ENCODE peak calls at places on chromosome 16, in ten cellular contexts. W is fibroblast of mammary gland; Z is BE2C; S is iPS DF 6.9; M is activated gamma-delta T cell treated with Interleukin-2 at 50 U/mL for 16 hours; T is activated CD8-positive, alpha-beta T cell treated with anti-CD3 and anti-CD28 coated beads for 36 hours; H is adrenal gland; I is stimulated activated effector memory CD8-positive, alpha-beta T cell treated with anti-CD3 and anti-CD28 coated beads, Interleukin-12 subunit alpha, Interleukin-12 subunit beta, amount 100 ng/mL, for 72 hours; G is mucosa of descending colon; K is activated effector memory CD4-positive, alpha-beta T cell treated with Interleukin-2 at 50 U/mL for 16 hours. R is an unnamed sample.

GRCh38 chr16:82523786-82524185 is 103.0 kb upstream of the CDH13 start:
- DNase-seq in G (no peak), I (no peak), K (no peak), T (no peak), H (no peak), S (no peak), W (no peak), Z (no peak), M (no peak), R (no peak)

GRCh38 chr16:53707671-53708070 is 3.7 kb downstream of the FTO start:
- DNase-seq in H (no peak), S (no peak), G (no peak), I (no peak), T (no peak), W (no peak), M (no peak), K (no peak), Z (no peak), R (no peak)

GRCh38 chr16:70454221-70455034 is at the start of gene FCSK:
- DNase-seq in G (peak; percentile 83), I (peak; percentile 91), H (peak; percentile 58), T (peak; percentile 71), W (peak; percentile 63), M (peak; percentile 62), S (no peak), Z (peak; percentile 79), K (peak; percentile 63), R (peak; percentile 84)

GRCh38 chr16:54277845-54278703 is 8.5 kb downstream of the IRX3 start:
- DNase-seq in S (no peak), M (no peak), T (no peak), K (no peak), I (no peak), H (no peak), Z (no peak), G (no peak), W (no peak), R (no peak)

GRCh38 chr16:52069866-52070265 is 477.1 kb downstream of the TOX3 start:
- DNase-seq in T (no peak), W (peak; percentile 1), M (no peak), Z (no peak), K (no peak), H (no peak), S (peak; percentile 22), I (no peak), G (no peak), R (peak; percentile 10)

GRCh38 chr16:27458987-27459688 is 57.2 kb downstream of the IL21R start:
- DNase-seq in G (no peak), I (no peak), K (no peak), Z (no peak), W (no peak), H (no peak), T (no peak), S (no peak), M (no peak), R (no peak)

GRCh38 chr16:15494231-15494630 is 59.8 kb downstream of the BMERB1 start:
- DNase-seq in H (no peak), S (no peak), K (no peak), G (no peak), M (no peak), W (peak; percentile 84), Z (no peak), I (no peak), T (no peak), R (no peak)

GRCh38 chr16:56197227-56197992 is 6.1 kb downstream of the GNAO1 start:
- DNase-seq in K (no peak), H (no peak), T (no peak), I (peak; percentile 43), Z (no peak), M (no peak), W (no peak), G (no peak), S (no peak), R (no peak)

GRCh38 chr16:1781758-1782407 is 488 bp downstream of the SPSB3 start:
- DNase-seq in T (peak; percentile 48), I (no peak), W (no peak), G (peak; percentile 63), H (no peak), Z (peak; percentile 34), K (peak; percentile 16), M (peak; percentile 22), S (no peak), R (no peak)

GRCh38 chr16:57000271-57001025 is 11.1 kb downstream of the NLRC5 start:
- DNase-seq in I (peak; percentile 76), M (peak; percentile 48), W (peak; percentile 98), Z (no peak), K (no peak), S (no peak), H (no peak), G (no peak), T (peak; percentile 88), R (no peak)

GRCh38 chr16:2159052-2159838 is 3.7 kb downstream of the TRAF7 start:
- DNase-seq in Z (peak; percentile 52), I (no peak), T (no peak), H (no peak), K (no peak), G (peak; percentile 77), W (peak; percentile 83), S (no peak), M (no peak), R (no peak)

GRCh38 chr16:74064120-74064735 is 232.4 kb upstream of the PSMD7 start:
- DNase-seq in K (no peak), Z (no peak), G (no peak), M (no peak), T (no peak), W (peak; percentile 7), H (no peak), S (no peak), I (no peak), R (no peak)